ENCODE peak calls at places on chromosomes 7 and 10, in five cellular contexts. E, J, D, G and F are unnamed samples.

GRCh38 chr10:43861966-43862751 is 213.5 kb upstream of the ZNF32 start:
- DNase-seq in D (peak; percentile 94), J (no peak), E (peak; percentile 57), G (no peak), F (no peak)

GRCh38 chr7:132760241-132760616 is 184.0 kb upstream of the PLXNA4 start:
- DNase-seq in E (no peak), J (no peak), G (no peak), D (no peak), F (no peak)

GRCh38 chr7:76189276-76189675 is 12.4 kb upstream of the SRRM3 start:
- DNase-seq in J (no peak), G (no peak), E (no peak), D (no peak), F (no peak)

GRCh38 chr7:106276513-106276912 is 8.3 kb downstream of the NAMPT start:
- DNase-seq in D (no peak), J (no peak), E (no peak), G (no peak), F (no peak)

GRCh38 chr10:92689663-92690210 is at the start of gene HHEX:
- DNase-seq in D (peak; percentile 81), G (no peak), E (peak; percentile 85), J (peak; percentile 67), F (peak; percentile 72)

GRCh38 chr10:121862624-121863023 is 65.2 kb downstream of the ATE1 start:
- DNase-seq in E (no peak), D (no peak), G (no peak), J (no peak), F (no peak)

GRCh38 chr10:74936577-74937445 is 110.4 kb downstream of the KAT6B start:
- DNase-seq in D (peak; percentile 32), E (peak; percentile 57), G (no peak), J (no peak), F (no peak)

GRCh38 chr7:44489955-44490350 is 505 bp downstream of the NUDCD3 start:
- DNase-seq in E (no peak), D (peak; percentile 29), J (no peak), G (no peak), F (peak; percentile 25)

GRCh38 chr7:126065766-126066165 is 1136.1 kb upstream of the POT1 start:
- DNase-seq in E (no peak), G (peak; percentile 49), D (no peak), J (no peak), F (no peak)

GRCh38 chr10:80408198-80409085 is at the start of gene PRXL2A:
- DNase-seq in D (peak; percentile 70), G (peak; percentile 88), J (peak; percentile 88), E (peak; percentile 82), F (peak; percentile 81)

GRCh38 chr10:1548146-1548545 is 189.2 kb downstream of the ADARB2 start:
- DNase-seq in J (no peak), G (no peak), E (no peak), D (no peak), F (peak; percentile 5)

GRCh38 chr10:373516-374309 is 238.5 kb downstream of the ZMYND11 start:
- DNase-seq in J (no peak), E (peak; percentile 92), D (peak; percentile 17), G (no peak), F (no peak)

GRCh38 chr10:11204355-11204879 is 186.7 kb downstream of the CELF2 start:
- DNase-seq in G (no peak), J (no peak), E (peak; percentile 54), D (no peak), F (no peak)

GRCh38 chr7:105521027-105521730 is 892 bp downstream of the PUS7 start:
- DNase-seq in J (peak; percentile 79), D (peak; percentile 44), E (peak; percentile 82), G (peak; percentile 26), F (peak; percentile 66)

GRCh38 chr10:77415311-77415960 is 222.2 kb downstream of the KCNMA1 start:
- DNase-seq in J (no peak), E (no peak), D (peak; percentile 81), G (no peak), F (no peak)

GRCh38 chr7:123809471-123809870 is 35.5 kb upstream of the HYAL4 start:
- DNase-seq in E (no peak), G (no peak), D (no peak), J (no peak), F (no peak)

GRCh38 chr7:92794846-92795245 is 41.5 kb downstream of the CDK6 start:
- DNase-seq in J (no peak), E (no peak), G (no peak), D (no peak), F (no peak)

GRCh38 chr10:79241990-79242619 is 105.2 kb upstream of the PPIF start:
- DNase-seq in E (peak; percentile 71), D (peak; percentile 70), J (peak; percentile 83), G (no peak), F (peak; percentile 58)

GRCh38 chr10:71677261-71677660 is 42.3 kb downstream of the C10orf105 start:
- DNase-seq in E (no peak), J (no peak), G (no peak), D (no peak), F (no peak)

GRCh38 chr7:48035301-48035966 is at the start of gene C7orf57:
- DNase-seq in J (peak; percentile 96), E (peak; percentile 96), G (peak; percentile 89), D (peak; percentile 89), F (peak; percentile 85)

GRCh38 chr10:130300608-130301025 is 164.4 kb downstream of the GLRX3 start:
- DNase-seq in J (no peak), G (no peak), E (no peak), D (peak; percentile 80), F (no peak)

GRCh38 chr10:105797234-105797890 is 1156.3 kb downstream of the SORCS3 start:
- DNase-seq in E (peak; percentile 56), D (no peak), J (no peak), G (no peak), F (no peak)

GRCh38 chr7:129498021-129498420 is 4.3 kb upstream of the SMKR1 start:
- DNase-seq in E (no peak), D (no peak), J (no peak), G (no peak), F (no peak)

GRCh38 chr10:50469288-50469687 is 154.5 kb downstream of the SGMS1 start:
- DNase-seq in G (no peak), D (no peak), E (peak; percentile 16), J (no peak), F (no peak)

GRCh38 chr10:17847586-17848296 is 38.6 kb downstream of the MRC1 start:
- DNase-seq in J (no peak), G (no peak), E (peak; percentile 50), D (no peak), F (no peak)

GRCh38 chr7:124688991-124689390 is 76.6 kb downstream of the GPR37 start:
- DNase-seq in J (no peak), E (peak; percentile 77), D (no peak), G (no peak), F (no peak)

GRCh38 chr10:78155722-78156121 is 122.1 kb downstream of the RPS24 start:
- DNase-seq in E (no peak), G (no peak), J (no peak), D (no peak), F (no peak)